ENCODE peak calls at places on chromosomes 7 and 10, in five cellular contexts. X is keratinocyte, J is astrocyte, C is substantia nigra, Q is lower lobe of right lung. Y is an unnamed sample.

GRCh38 chr10:119003572-119004289 is 25.8 kb upstream of the NANOS1 start:
- DNase-seq in X (no peak), J (no peak), C (no peak), Q (no peak), Y (no peak)

GRCh38 chr7:74222851-74223710 is 13.3 kb downstream of the LAT2 start:
- DNase-seq in X (no peak), J (no peak), C (no peak), Q (no peak), Y (no peak)

GRCh38 chr7:43584200-43584586 is 1.3 kb downstream of the STK17A start:
- DNase-seq in X (no peak), J (peak), C (no peak), Q (no peak), Y (no peak)

GRCh38 chr7:36747969-36748574 is 23.8 kb upstream of the AOAH start:
- DNase-seq in X (no peak), J (no peak), C (no peak), Q (no peak), Y (no peak)

GRCh38 chr10:130878131-130878530 is 433.4 kb downstream of the TCERG1L start:
- DNase-seq in X (no peak), J (no peak), C (no peak), Q (no peak), Y (no peak)

GRCh38 chr7:48964074-48964473 is 39.7 kb downstream of the CDC14C start:
- DNase-seq in X (no peak), J (peak), C (no peak), Q (no peak), Y (no peak)

GRCh38 chr10:124530215-124530665 is 68.6 kb downstream of the LHPP start:
- DNase-seq in X (peak), J (peak), C (peak), Q (peak), Y (peak)

GRCh38 chr7:77989981-77990566 is 191.5 kb downstream of the PHTF2 start:
- DNase-seq in X (no peak), J (no peak), C (no peak), Q (no peak), Y (peak)

GRCh38 chr10:122485670-122486069 is 24.3 kb downstream of the HTRA1 start:
- DNase-seq in X (no peak), J (no peak), C (no peak), Q (no peak), Y (no peak)

GRCh38 chr7:151426486-151426905 is 13.4 kb downstream of the CRYGN start:
- DNase-seq in X (no peak), J (peak), C (no peak), Q (peak), Y (no peak)

GRCh38 chr7:130971297-130971696 is 237.3 kb upstream of the KLF14 start:
- DNase-seq in X (no peak), J (no peak), C (no peak), Q (no peak), Y (no peak)

GRCh38 chr7:79837915-79838314 is 296.7 kb upstream of the GNAI1 start:
- DNase-seq in X (no peak), J (no peak), C (no peak), Q (no peak), Y (no peak)

GRCh38 chr7:48089415-48089975 is 430 bp downstream of the UPP1 start:
- DNase-seq in X (no peak), J (no peak), C (no peak), Q (peak), Y (no peak)

GRCh38 chr7:157576415-157576814 is 239.6 kb downstream of the DNAJB6 start:
- DNase-seq in X (no peak), J (no peak), C (no peak), Q (peak), Y (no peak)

GRCh38 chr7:79730971-79731370 is 277.5 kb upstream of the MAGI2 start:
- DNase-seq in X (no peak), J (no peak), C (no peak), Q (no peak), Y (no peak)

GRCh38 chr7:22723171-22723601 is 3.8 kb upstream of the IL6 start:
- DNase-seq in X (no peak), J (peak), C (no peak), Q (peak), Y (no peak)

GRCh38 chr7:102286237-102287081 is at the start of gene SH2B2:
- DNase-seq in X (no peak), J (peak), C (peak), Q (peak), Y (no peak)

GRCh38 chr10:112250555-112250954 is 32.6 kb upstream of the TECTB start:
- DNase-seq in X (no peak), J (peak), C (no peak), Q (no peak), Y (no peak)

GRCh38 chr10:127934383-127934782 is 27.5 kb downstream of the PTPRE start:
- DNase-seq in X (no peak), J (no peak), C (no peak), Q (no peak), Y (no peak)

GRCh38 chr7:138842111-138842510 is 44.1 kb upstream of the ATP6V0A4 start:
- DNase-seq in X (no peak), J (peak), C (no peak), Q (no peak), Y (no peak)

GRCh38 chr7:129896568-129897382 is 56.0 kb downstream of the UBE2H start:
- DNase-seq in X (peak), J (peak), C (no peak), Q (no peak), Y (no peak)

GRCh38 chr7:92754756-92755581 is 81.4 kb downstream of the CDK6 start:
- DNase-seq in X (no peak), J (no peak), C (peak), Q (no peak), Y (no peak)

GRCh38 chr7:50370884-50371283 is 66.4 kb downstream of the IKZF1 start:
- DNase-seq in X (no peak), J (no peak), C (no peak), Q (no peak), Y (no peak)

GRCh38 chr7:82694020-82694419 is 250.4 kb upstream of the CACNA2D1 start:
- DNase-seq in X (no peak), J (peak), C (no peak), Q (no peak), Y (no peak)

GRCh38 chr10:60853672-60854071 is 75.4 kb downstream of the CDK1 start:
- DNase-seq in X (no peak), J (no peak), C (no peak), Q (no peak), Y (no peak)

GRCh38 chr7:151088019-151088855 is 2.0 kb downstream of the AGAP3 start:
- DNase-seq in X (no peak), J (no peak), C (no peak), Q (no peak), Y (no peak)

GRCh38 chr10:61301560-61301959 is 151.6 kb downstream of the TMEM26 start:
- DNase-seq in X (no peak), J (peak), C (no peak), Q (no peak), Y (no peak)

GRCh38 chr7:128728608-128729007 is 10.6 kb upstream of the CALU start:
- DNase-seq in X (peak), J (peak), C (no peak), Q (no peak), Y (peak)

GRCh38 chr7:159027803-159028455 is 116.7 kb downstream of the VIPR2 start:
- DNase-seq in X (no peak), J (no peak), C (no peak), Q (no peak), Y (peak)

GRCh38 chr7:24913791-24914464 is 66.0 kb downstream of the OSBPL3 start:
- DNase-seq in X (no peak), J (no peak), C (no peak), Q (no peak), Y (no peak)

GRCh38 chr7:127905491-127906330 is 125.5 kb downstream of the LRRC4 start:
- DNase-seq in X (no peak), J (peak), C (no peak), Q (no peak), Y (no peak)

GRCh38 chr7:135552148-135552547 is 5.6 kb upstream of the NUP205 start:
- DNase-seq in X (no peak), J (no peak), C (no peak), Q (no peak), Y (no peak)

GRCh38 chr7:82131224-82131623 is 312.4 kb downstream of the CACNA2D1 start:
- DNase-seq in X (no peak), J (no peak), C (no peak), Q (no peak), Y (no peak)

GRCh38 chr7:92485267-92485892 is 7.6 kb upstream of the ERVW-1 start:
- DNase-seq in X (no peak), J (no peak), C (no peak), Q (no peak), Y (no peak)

GRCh38 chr7:152866791-152867481 is 107.4 kb downstream of the ACTR3B start:
- DNase-seq in X (no peak), J (no peak), C (no peak), Q (no peak), Y (no peak)

GRCh38 chr10:4671451-4672145 is 154.4 kb upstream of the AKR1E2 start:
- DNase-seq in X (peak), J (peak), C (no peak), Q (no peak), Y (peak)

GRCh38 chr10:96272986-96273280 is 1.6 kb upstream of the BLNK start:
- DNase-seq in X (no peak), J (no peak), C (no peak), Q (no peak), Y (no peak)
- H3K27ac ChIP-seq in X (no peak), J (no peak), C (no peak), Q (peak), Y (peak)

GRCh38 chr7:137768371-137768770 is 78.4 kb downstream of the DGKI start:
- DNase-seq in X (no peak), J (peak), C (no peak), Q (no peak), Y (no peak)

GRCh38 chr7:137771679-137772078 is 75.1 kb downstream of the DGKI start:
- DNase-seq in X (no peak), J (peak), C (no peak), Q (no peak), Y (no peak)

GRCh38 chr7:137772748-137773147 is 74.0 kb downstream of the DGKI start:
- DNase-seq in X (peak), J (peak), C (no peak), Q (no peak), Y (peak)

GRCh38 chr7:137772221-137772620 is 74.6 kb downstream of the DGKI start:
- DNase-seq in X (no peak), J (peak), C (no peak), Q (no peak), Y (no peak)

GRCh38 chr7:137771273-137771672 is 75.5 kb downstream of the DGKI start:
- DNase-seq in X (no peak), J (no peak), C (no peak), Q (no peak), Y (no peak)
- H3K27ac ChIP-seq in X (no peak), J (peak), C (no peak), Q (no peak), Y (no peak)

GRCh38 chr7:801940-802364 is 30.3 kb upstream of the SUN1 start:
- DNase-seq in X (no peak), J (no peak), C (no peak), Q (peak), Y (no peak)
- H3K27ac ChIP-seq in X (no peak), J (no peak), C (no peak), Q (peak), Y (no peak)

GRCh38 chr7:143085109-143085508 is 33.0 kb downstream of the OR6V1 start:
- DNase-seq in X (no peak), J (no peak), C (no peak), Q (no peak), Y (no peak)
- H3K27ac ChIP-seq in X (no peak), J (no peak), C (no peak), Q (no peak), Y (no peak)

GRCh38 chr7:143016996-143017395 is 9.9 kb downstream of the OR9A2 start:
- DNase-seq in X (no peak), J (no peak), C (no peak), Q (no peak), Y (no peak)

GRCh38 chr7:143013897-143014296 is 13.0 kb downstream of the OR9A2 start:
- DNase-seq in X (no peak), J (peak), C (no peak), Q (no peak), Y (no peak)

GRCh38 chr7:143013473-143013872 is 13.5 kb downstream of the OR9A2 start:
- DNase-seq in X (no peak), J (no peak), C (no peak), Q (no peak), Y (no peak)

GRCh38 chr7:143015102-143015501 is 11.8 kb downstream of the OR9A2 start:
- DNase-seq in X (no peak), J (no peak), C (no peak), Q (no peak), Y (no peak)

DNA sequence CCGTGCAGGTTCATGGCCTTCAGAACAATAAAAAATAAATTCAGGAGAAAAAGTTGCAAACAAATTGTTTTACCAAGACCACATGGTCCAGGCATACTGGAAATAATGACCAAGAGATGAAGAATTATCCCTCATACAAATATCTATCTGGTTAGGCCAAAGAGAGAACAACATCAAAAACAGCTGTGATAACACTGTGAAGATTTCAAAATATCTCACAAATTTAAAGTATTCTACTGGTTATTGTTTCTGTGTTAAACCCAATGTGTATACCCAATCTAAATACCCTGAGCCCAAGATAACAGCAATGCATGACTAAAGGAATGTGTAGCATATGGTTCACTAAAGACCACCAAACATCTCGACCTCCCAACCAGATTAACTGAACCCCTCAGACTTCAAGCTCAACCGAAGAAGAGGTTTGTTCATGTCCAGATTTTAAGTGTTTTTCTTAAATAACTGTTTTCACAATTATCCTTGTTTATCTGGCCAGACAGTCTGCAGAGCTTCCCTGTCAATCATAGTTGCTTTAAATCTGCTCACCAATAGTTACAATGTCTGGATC is 10.9 kb downstream of the OR9A2 start:
- DNase-seq in X (no peak), J (peak), C (no peak), Q (no peak), Y (no peak)
- H3K27ac ChIP-seq in X (no peak), J (peak), C (no peak), Q (no peak), Y (no peak)

DNA sequence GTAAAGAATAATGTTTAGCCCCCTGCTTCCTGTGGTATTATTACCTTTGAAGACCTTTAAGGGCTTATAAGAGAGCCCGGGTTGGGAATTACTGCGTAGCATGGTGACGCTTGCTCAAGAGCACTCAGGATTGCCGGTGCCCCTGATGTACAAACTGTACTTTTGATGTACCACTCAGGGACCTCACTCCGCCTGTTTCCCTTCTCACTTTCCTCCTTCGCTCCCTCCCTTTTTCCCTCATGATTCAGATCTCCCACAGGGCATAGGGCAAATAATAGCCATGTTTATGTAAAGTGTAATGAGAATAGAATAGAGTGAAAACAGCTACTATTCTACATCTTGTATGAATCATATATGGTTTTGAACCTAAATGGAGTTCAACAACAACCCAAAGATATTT is 77.8 kb upstream of the PDCD4 start:
- DNase-seq in X (no peak), J (no peak), C (no peak), Q (no peak), Y (no peak)
- H3K27ac ChIP-seq in X (no peak), J (no peak), C (peak), Q (no peak), Y (no peak)

GRCh38 chr7:95322396-95322795 is 1.9 kb downstream of the PON1 start:
- DNase-seq in X (no peak), J (peak), C (no peak), Q (no peak), Y (no peak)
- H3K27ac ChIP-seq in X (no peak), J (no peak), C (no peak), Q (no peak), Y (no peak)

DNA sequence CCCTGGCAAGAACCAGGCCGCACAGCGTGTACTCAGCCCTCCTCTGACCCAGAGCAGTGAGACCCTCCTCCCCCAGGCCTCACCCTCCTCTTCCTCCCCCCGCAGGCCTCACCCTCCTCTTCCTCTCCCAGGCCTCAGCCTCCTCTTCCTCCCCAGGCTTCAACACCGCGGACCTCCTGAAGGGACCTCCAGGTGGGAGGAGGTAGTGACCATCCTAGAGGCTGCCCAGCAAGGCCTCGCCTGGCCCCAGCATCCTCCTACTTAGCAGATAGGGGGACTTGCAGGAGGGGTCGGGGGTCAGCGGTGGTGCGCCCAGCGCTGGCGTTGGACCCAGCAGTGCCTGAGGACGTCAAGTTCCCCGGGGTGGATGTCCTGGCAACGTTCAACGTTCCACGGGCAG is 270.8 kb downstream of the ELFN1 start:
- DNase-seq in X (no peak), J (no peak), C (no peak), Q (peak), Y (no peak)
- H3K27ac ChIP-seq in X (no peak), J (peak), C (no peak), Q (peak), Y (no peak)

GRCh38 chr7:115679423-115679822 is 351.1 kb downstream of the TFEC start:
- DNase-seq in X (no peak), J (no peak), C (no peak), Q (no peak), Y (no peak)

GRCh38 chr7:115676707-115677106 is 353.9 kb downstream of the TFEC start:
- DNase-seq in X (no peak), J (no peak), C (no peak), Q (no peak), Y (no peak)

GRCh38 chr7:115676080-115676479 is 354.5 kb downstream of the TFEC start:
- DNase-seq in X (no peak), J (peak), C (no peak), Q (no peak), Y (no peak)

GRCh38 chr7:115679976-115680375 is 350.6 kb downstream of the TFEC start:
- DNase-seq in X (no peak), J (peak), C (no peak), Q (no peak), Y (peak)

DNA sequence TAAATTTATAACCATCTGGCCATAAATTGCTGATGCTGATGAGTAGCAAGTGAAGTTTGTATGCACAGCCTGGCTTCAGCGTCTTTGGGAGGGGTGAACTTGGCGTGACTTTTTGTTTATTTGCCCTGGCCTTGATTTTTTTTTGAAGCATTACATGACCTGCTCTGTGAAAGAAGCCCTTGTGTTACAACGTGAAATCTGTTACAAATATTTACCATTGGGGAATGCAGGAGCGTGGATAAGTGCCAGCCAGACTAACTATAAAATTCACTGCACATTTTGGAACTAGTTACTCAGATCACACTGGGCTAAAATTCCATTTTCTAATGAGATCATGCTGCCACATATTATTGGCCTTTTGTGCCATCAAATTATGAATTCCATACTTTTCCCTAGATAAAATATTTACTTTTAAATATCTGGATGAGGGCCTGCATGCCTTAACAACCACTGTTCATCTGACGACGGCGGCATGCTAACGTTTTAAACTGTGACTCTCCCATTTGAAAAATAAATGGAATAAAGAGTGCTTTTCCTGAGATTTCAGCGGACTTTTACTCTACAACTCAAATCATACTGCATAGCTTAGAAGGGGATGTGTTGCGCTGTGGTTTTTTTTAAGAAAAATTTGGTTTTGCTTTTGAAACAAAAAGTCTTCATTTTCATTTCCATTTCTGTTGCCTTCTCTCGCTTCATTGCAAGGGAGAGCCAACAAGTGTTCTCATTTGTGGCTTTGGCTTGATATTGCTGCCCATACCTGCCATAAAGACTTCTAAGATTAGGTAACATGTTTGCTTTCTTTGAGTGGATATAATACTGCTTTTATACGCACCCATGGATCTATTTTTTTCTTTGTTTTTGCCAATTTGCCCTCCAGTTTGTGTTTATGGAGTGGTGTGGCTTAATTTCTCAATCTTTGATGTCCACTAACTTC is 352.2 kb downstream of the TFEC start:
- DNase-seq in X (no peak), J (peak), C (no peak), Q (no peak), Y (no peak)
- H3K27ac ChIP-seq in X (no peak), J (no peak), C (no peak), Q (no peak), Y (no peak)

DNA sequence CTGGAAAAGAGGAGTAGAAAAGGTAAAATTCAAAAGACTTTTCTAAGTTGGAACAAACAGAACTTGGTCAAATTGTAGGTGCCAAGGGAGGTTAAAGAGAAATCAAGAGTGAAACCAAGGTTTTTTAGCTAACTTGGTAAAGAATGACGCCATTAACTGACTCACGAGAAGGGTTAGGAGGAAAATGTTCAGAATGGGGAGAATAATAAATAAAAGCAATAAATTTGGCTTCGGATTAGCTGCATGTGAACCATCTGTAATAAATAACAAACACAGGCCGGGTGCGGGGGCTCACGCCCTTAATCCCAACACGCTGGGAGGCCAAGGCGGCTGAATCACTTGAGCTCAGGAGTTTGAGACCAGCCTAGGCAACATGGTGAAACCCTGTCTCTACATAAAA is 71.9 kb upstream of the SRRM3 start:
- DNase-seq in X (no peak), J (no peak), C (no peak), Q (no peak), Y (no peak)
- H3K27ac ChIP-seq in X (no peak), J (no peak), C (no peak), Q (no peak), Y (no peak)